ENCODE peak calls at places on chromosome 10, in nine cellular contexts. One of them, this sample, is unnamed.

GRCh38 chr10:61733358-61733940 is 70.7 kb downstream of the CABCOCO1 start:
- DNase-seq in EH: peak; percentile 66
- DNase-seq in NCI-H1436: peak; percentile 30
- DNase-seq in NCI-H2171: peak; percentile 20
- DNase-seq in NB4: peak; percentile 51
- DNase-seq in hypothalamus: no peak
- DNase-seq in NCI-H2029: no peak
- DNase-seq in NCI-H1417 treated with DMSO at 0.1 percent for 48 hours: no peak
- DNase-seq in type B pancreatic cell: no peak
- DNase-seq in this sample: no peak

GRCh38 chr10:98404571-98405396 is 10.2 kb downstream of the PYROXD2 start:
- DNase-seq in EH: peak; percentile 70
- DNase-seq in NCI-H1436: no peak
- DNase-seq in NCI-H2171: no peak
- DNase-seq in NB4: no peak
- DNase-seq in hypothalamus: no peak
- DNase-seq in NCI-H2029: no peak
- DNase-seq in NCI-H1417 treated with DMSO at 0.1 percent for 48 hours: no peak
- DNase-seq in type B pancreatic cell: no peak
- DNase-seq in this sample: no peak

GRCh38 chr10:11472158-11472753 is 139.2 kb downstream of the USP6NL start:
- DNase-seq in EH: peak; percentile 58
- DNase-seq in NCI-H1436: peak; percentile 36
- DNase-seq in NCI-H2171: peak; percentile 28
- DNase-seq in NB4: peak; percentile 58
- DNase-seq in hypothalamus: no peak
- DNase-seq in NCI-H2029: no peak
- DNase-seq in NCI-H1417 treated with DMSO at 0.1 percent for 48 hours: no peak
- DNase-seq in type B pancreatic cell: no peak
- DNase-seq in this sample: no peak

GRCh38 chr10:127398140-127398966 is 150.8 kb upstream of the NPS start:
- DNase-seq in EH: peak; percentile 75
- DNase-seq in NCI-H1436: no peak
- DNase-seq in NCI-H2171: no peak
- DNase-seq in NB4: no peak
- DNase-seq in hypothalamus: no peak
- DNase-seq in NCI-H2029: no peak
- DNase-seq in NCI-H1417 treated with DMSO at 0.1 percent for 48 hours: no peak
- DNase-seq in type B pancreatic cell: no peak
- DNase-seq in this sample: no peak

GRCh38 chr10:104018471-104018870 is 51.5 kb downstream of the SLK start:
- DNase-seq in EH: no peak
- DNase-seq in NCI-H1436: no peak
- DNase-seq in NCI-H2171: no peak
- DNase-seq in NB4: no peak
- DNase-seq in hypothalamus: no peak
- DNase-seq in NCI-H2029: no peak
- DNase-seq in NCI-H1417 treated with DMSO at 0.1 percent for 48 hours: no peak
- DNase-seq in type B pancreatic cell: no peak
- DNase-seq in this sample: no peak

GRCh38 chr10:127738512-127739424 is 1.8 kb downstream of the FOXI2 start:
- DNase-seq in EH: no peak
- DNase-seq in NCI-H1436: no peak
- DNase-seq in NCI-H2171: no peak
- DNase-seq in NB4: no peak
- DNase-seq in hypothalamus: no peak
- DNase-seq in NCI-H2029: peak; percentile 4
- DNase-seq in NCI-H1417 treated with DMSO at 0.1 percent for 48 hours: no peak
- DNase-seq in type B pancreatic cell: no peak
- DNase-seq in this sample: no peak

GRCh38 chr10:15695852-15696251 is 23.9 kb downstream of the ITGA8 start:
- DNase-seq in EH: no peak
- DNase-seq in NCI-H1436: no peak
- DNase-seq in NCI-H2171: no peak
- DNase-seq in NB4: no peak
- DNase-seq in hypothalamus: no peak
- DNase-seq in NCI-H2029: no peak
- DNase-seq in NCI-H1417 treated with DMSO at 0.1 percent for 48 hours: no peak
- DNase-seq in type B pancreatic cell: no peak
- DNase-seq in this sample: no peak

GRCh38 chr10:49552277-49552676 is 13.4 kb upstream of the ERCC6 start:
- DNase-seq in EH: peak; percentile 98
- DNase-seq in NCI-H1436: no peak
- DNase-seq in NCI-H2171: no peak
- DNase-seq in NB4: no peak
- DNase-seq in hypothalamus: no peak
- DNase-seq in NCI-H2029: no peak
- DNase-seq in NCI-H1417 treated with DMSO at 0.1 percent for 48 hours: no peak
- DNase-seq in type B pancreatic cell: no peak
- DNase-seq in this sample: no peak

GRCh38 chr10:5606321-5606720 is 60.1 kb downstream of the ASB13 start:
- DNase-seq in EH: no peak
- DNase-seq in NCI-H1436: no peak
- DNase-seq in NCI-H2171: no peak
- DNase-seq in NB4: no peak
- DNase-seq in hypothalamus: no peak
- DNase-seq in NCI-H2029: no peak
- DNase-seq in NCI-H1417 treated with DMSO at 0.1 percent for 48 hours: no peak
- DNase-seq in type B pancreatic cell: no peak
- DNase-seq in this sample: no peak

GRCh38 chr10:102016416-102016815 is 39.6 kb downstream of the ARMH3 start:
- DNase-seq in EH: peak; percentile 8
- DNase-seq in NCI-H1436: no peak
- DNase-seq in NCI-H2171: no peak
- DNase-seq in NB4: no peak
- DNase-seq in hypothalamus: no peak
- DNase-seq in NCI-H2029: no peak
- DNase-seq in NCI-H1417 treated with DMSO at 0.1 percent for 48 hours: no peak
- DNase-seq in type B pancreatic cell: no peak
- DNase-seq in this sample: no peak

GRCh38 chr10:48440771-48441170 is 134.3 kb downstream of the MAPK8 start:
- DNase-seq in EH: no peak
- DNase-seq in NCI-H1436: no peak
- DNase-seq in NCI-H2171: no peak
- DNase-seq in NB4: no peak
- DNase-seq in hypothalamus: no peak
- DNase-seq in NCI-H2029: no peak
- DNase-seq in NCI-H1417 treated with DMSO at 0.1 percent for 48 hours: no peak
- DNase-seq in type B pancreatic cell: no peak
- DNase-seq in this sample: no peak

GRCh38 chr10:69124558-69125121 is 662 bp downstream of the VPS26A start:
- DNase-seq in EH: peak; percentile 78
- DNase-seq in NCI-H1436: no peak
- DNase-seq in NCI-H2171: peak; percentile 1
- DNase-seq in NB4: peak; percentile 89
- DNase-seq in hypothalamus: no peak
- DNase-seq in NCI-H2029: peak; percentile 3
- DNase-seq in NCI-H1417 treated with DMSO at 0.1 percent for 48 hours: no peak
- DNase-seq in type B pancreatic cell: no peak
- DNase-seq in this sample: no peak

GRCh38 chr10:44752451-44753441 is 158.4 kb upstream of the TMEM72 start:
- DNase-seq in EH: peak; percentile 95
- DNase-seq in NCI-H1436: no peak
- DNase-seq in NCI-H2171: no peak
- DNase-seq in NB4: no peak
- DNase-seq in hypothalamus: no peak
- DNase-seq in NCI-H2029: peak; percentile 73
- DNase-seq in NCI-H1417 treated with DMSO at 0.1 percent for 48 hours: no peak
- DNase-seq in type B pancreatic cell: no peak
- DNase-seq in this sample: no peak

GRCh38 chr10:101126684-101127628 is 4.1 kb upstream of the TLX1 start:
- DNase-seq in EH: no peak
- DNase-seq in NCI-H1436: no peak
- DNase-seq in NCI-H2171: no peak
- DNase-seq in NB4: no peak
- DNase-seq in hypothalamus: no peak
- DNase-seq in NCI-H2029: no peak
- DNase-seq in NCI-H1417 treated with DMSO at 0.1 percent for 48 hours: no peak
- DNase-seq in type B pancreatic cell: no peak
- DNase-seq in this sample: no peak

GRCh38 chr10:127492607-127493250 is 56.4 kb upstream of the NPS start:
- DNase-seq in EH: no peak
- DNase-seq in NCI-H1436: no peak
- DNase-seq in NCI-H2171: no peak
- DNase-seq in NB4: peak; percentile 20
- DNase-seq in hypothalamus: no peak
- DNase-seq in NCI-H2029: no peak
- DNase-seq in NCI-H1417 treated with DMSO at 0.1 percent for 48 hours: no peak
- DNase-seq in type B pancreatic cell: no peak
- DNase-seq in this sample: no peak

GRCh38 chr10:110863956-110864355 is 7.8 kb upstream of the PDCD4 start:
- DNase-seq in EH: no peak
- DNase-seq in NCI-H1436: no peak
- DNase-seq in NCI-H2171: no peak
- DNase-seq in NB4: no peak
- DNase-seq in hypothalamus: no peak
- DNase-seq in NCI-H2029: no peak
- DNase-seq in NCI-H1417 treated with DMSO at 0.1 percent for 48 hours: no peak
- DNase-seq in type B pancreatic cell: no peak
- DNase-seq in this sample: no peak

GRCh38 chr10:98055875-98056516 is 25.6 kb upstream of the CRTAC1 start:
- DNase-seq in EH: peak; percentile 33
- DNase-seq in NCI-H1436: no peak
- DNase-seq in NCI-H2171: no peak
- DNase-seq in NB4: peak; percentile 48
- DNase-seq in hypothalamus: no peak
- DNase-seq in NCI-H2029: peak; percentile 21
- DNase-seq in NCI-H1417 treated with DMSO at 0.1 percent for 48 hours: no peak
- DNase-seq in type B pancreatic cell: no peak
- DNase-seq in this sample: no peak

GRCh38 chr10:121597504-121598241 is 571 bp downstream of the FGFR2 start:
- DNase-seq in EH: no peak
- DNase-seq in NCI-H1436: no peak
- DNase-seq in NCI-H2171: no peak
- DNase-seq in NB4: no peak
- DNase-seq in hypothalamus: no peak
- DNase-seq in NCI-H2029: no peak
- DNase-seq in NCI-H1417 treated with DMSO at 0.1 percent for 48 hours: no peak
- DNase-seq in type B pancreatic cell: no peak
- DNase-seq in this sample: no peak

GRCh38 chr10:97895915-97896314 is 46.3 kb downstream of the GOLGA7B start:
- DNase-seq in EH: no peak
- DNase-seq in NCI-H1436: no peak
- DNase-seq in NCI-H2171: no peak
- DNase-seq in NB4: no peak
- DNase-seq in hypothalamus: no peak
- DNase-seq in NCI-H2029: no peak
- DNase-seq in NCI-H1417 treated with DMSO at 0.1 percent for 48 hours: no peak
- DNase-seq in type B pancreatic cell: no peak
- DNase-seq in this sample: no peak

GRCh38 chr10:66350622-66351399 is 575.0 kb upstream of the LRRTM3 start:
- DNase-seq in EH: no peak
- DNase-seq in NCI-H1436: no peak
- DNase-seq in NCI-H2171: no peak
- DNase-seq in NB4: no peak
- DNase-seq in hypothalamus: no peak
- DNase-seq in NCI-H2029: no peak
- DNase-seq in NCI-H1417 treated with DMSO at 0.1 percent for 48 hours: no peak
- DNase-seq in type B pancreatic cell: no peak
- DNase-seq in this sample: no peak

GRCh38 chr10:9735731-9736130 is 1281.9 kb upstream of the CELF2 start:
- DNase-seq in EH: no peak
- DNase-seq in NCI-H1436: no peak
- DNase-seq in NCI-H2171: no peak
- DNase-seq in NB4: no peak
- DNase-seq in hypothalamus: no peak
- DNase-seq in NCI-H2029: no peak
- DNase-seq in NCI-H1417 treated with DMSO at 0.1 percent for 48 hours: no peak
- DNase-seq in type B pancreatic cell: no peak
- DNase-seq in this sample: no peak

GRCh38 chr10:71302874-71303568 is 16.0 kb upstream of the SLC29A3 start:
- DNase-seq in EH: peak; percentile 59
- DNase-seq in NCI-H1436: peak; percentile 56
- DNase-seq in NCI-H2171: peak; percentile 50
- DNase-seq in NB4: peak; percentile 82
- DNase-seq in hypothalamus: no peak
- DNase-seq in NCI-H2029: peak; percentile 24
- DNase-seq in NCI-H1417 treated with DMSO at 0.1 percent for 48 hours: no peak
- DNase-seq in type B pancreatic cell: no peak
- DNase-seq in this sample: no peak

GRCh38 chr10:103542764-103543616 is 49.5 kb downstream of the NEURL1 start:
- DNase-seq in EH: peak; percentile 74
- DNase-seq in NCI-H1436: peak; percentile 76
- DNase-seq in NCI-H2171: peak; percentile 76
- DNase-seq in NB4: peak; percentile 51
- DNase-seq in hypothalamus: no peak
- DNase-seq in NCI-H2029: peak; percentile 44
- DNase-seq in NCI-H1417 treated with DMSO at 0.1 percent for 48 hours: peak; percentile 12
- DNase-seq in type B pancreatic cell: no peak
- DNase-seq in this sample: no peak